ENCODE peak calls at places on chromosomes 6 and 20, in six cellular contexts. T is heart left ventricle; N is left ventricle myocardium inferior; K is CD4-positive, CD25-positive, alpha-beta regulatory T cell; D is adipocyte; J is kidney. L is an unnamed sample. For H3K4me1, the result is how much of the 10 kb centered on the place peaks cover.

GRCh38 chr6:25193147-25193864 is 85.9 kb upstream of the CARMIL1 start:
- DNase-seq in K (no peak), N (no peak), J (no peak), D (peak), T (peak), L (no peak)

GRCh38 chr20:8646026-8646425 is 422.9 kb upstream of the PLCB4 start:
- DNase-seq in T (no peak), D (no peak), K (no peak), N (no peak), J (no peak), L (no peak)

GRCh38 chr6:54873589-54873988 is 27.0 kb downstream of the FAM83B start:
- DNase-seq in N (no peak), K (no peak), D (no peak), T (no peak), J (no peak), L (no peak)

GRCh38 chr6:1279065-1279464 is 32.8 kb upstream of the FOXQ1 start:
- DNase-seq in D (no peak), K (no peak), J (no peak), T (no peak), N (no peak), L (no peak)

GRCh38 chr6:41450581-41450980 is 95.6 kb upstream of the FOXP4 start:
- DNase-seq in J (peak), T (no peak), K (no peak), N (no peak), D (no peak), L (no peak)

GRCh38 chr20:53503517-53503919 is 90.1 kb downstream of the ZNF217 start:
- DNase-seq in J (no peak), D (no peak), K (no peak), N (no peak), T (no peak), L (no peak)

GRCh38 chr20:55394592-55394991 is 610.7 kb downstream of the CBLN4 start:
- DNase-seq in D (no peak), K (no peak), T (no peak), N (no peak), J (no peak), L (no peak)

GRCh38 chr6:120157873-120158272 is 808.3 kb upstream of the MAN1A1 start:
- DNase-seq in N (no peak), J (no peak), T (no peak), K (no peak), D (no peak), L (no peak)

GRCh38 chr6:20540683-20541082 is 6.4 kb downstream of the CDKAL1 start:
- DNase-seq in N (no peak), K (no peak), T (no peak), D (no peak), J (no peak), L (no peak)

GRCh38 chr20:31642837-31643236 is 5.1 kb downstream of the COX4I2 start:
- DNase-seq in D (no peak), T (no peak), N (no peak), J (no peak), K (no peak), L (no peak)

GRCh38 chr6:1604347-1604990 is 5.2 kb upstream of the FOXC1 start:
- DNase-seq in J (peak), T (no peak), D (peak), K (peak), N (no peak), L (peak)

GRCh38 chr20:41377275-41377674 is 10.7 kb upstream of the EMILIN3 start:
- DNase-seq in K (no peak), T (no peak), J (no peak), N (no peak), D (no peak), L (no peak)

GRCh38 chr6:364609-365540 is 26.7 kb upstream of the IRF4 start:
- DNase-seq in T (no peak), D (no peak), N (no peak), K (no peak), J (peak), L (peak)

GRCh38 chr20:50930139-50931047 is 844 bp downstream of the ADNP start:
- DNase-seq in J (peak), N (no peak), K (no peak), T (peak), D (peak), L (peak)

GRCh38 chr6:159151266-159151855 is 17.8 kb upstream of the FNDC1 start:
- DNase-seq in K (no peak), T (no peak), J (no peak), D (peak), N (peak), L (peak)

GRCh38 chr6:105397987-105398386 is 4.9 kb downstream of the PREP start:
- DNase-seq in K (no peak), T (no peak), D (no peak), N (no peak), J (no peak), L (no peak)

GRCh38 chr6:43383021-43383667 is 13.7 kb upstream of the ZNF318 start:
- DNase-seq in T (no peak), N (no peak), J (no peak), K (no peak), D (peak), L (no peak)

GRCh38 chr6:123808556-123808955 is 4.9 kb downstream of the NKAIN2 start:
- DNase-seq in T (no peak), D (no peak), J (no peak), K (no peak), N (no peak), L (no peak)

GRCh38 chr6:69162811-69163210 is 527.7 kb downstream of the ADGRB3 start:
- DNase-seq in T (no peak), N (no peak), J (no peak), K (no peak), D (no peak), L (no peak)

GRCh38 chr6:37134622-37135191 is 35.2 kb upstream of the PIM1 start:
- DNase-seq in K (no peak), N (no peak), D (peak), J (no peak), T (no peak), L (no peak)

GRCh38 chr6:137699036-137699683 is 167.9 kb upstream of the TNFAIP3 start:
- DNase-seq in N (no peak), K (no peak), T (no peak), D (no peak), J (no peak), L (no peak)

GRCh38 chr6:41578714-41579610 is 32.8 kb downstream of the FOXP4 start:
- DNase-seq in K (no peak), N (no peak), T (no peak), J (no peak), D (no peak), L (no peak)

GRCh38 chr6:141488466-141488865 is 644.3 kb upstream of the GJE1 start:
- DNase-seq in N (no peak), T (no peak), J (no peak), K (no peak), D (no peak), L (peak)

GRCh38 chr6:36249536-36249935 is 20.3 kb upstream of the PNPLA1 start:
- DNase-seq in N (no peak), T (no peak), J (no peak), D (peak), K (no peak), L (no peak)

GRCh38 chr6:35091353-35092083 is 49.6 kb downstream of the TCP11 start:
- DNase-seq in T (no peak), N (no peak), D (no peak), K (no peak), J (no peak), L (no peak)

GRCh38 chr6:36860126-36860525 is 14.5 kb downstream of the PPIL1 start:
- DNase-seq in D (no peak), T (no peak), J (no peak), K (no peak), N (no peak), L (no peak)

GRCh38 chr6:77231438-77232305 is 231.6 kb downstream of the HTR1B start:
- DNase-seq in K (no peak), T (no peak), N (no peak), J (no peak), D (no peak), L (no peak)

GRCh38 chr6:5871296-5871695 is 135.4 kb downstream of the NRN1 start:
- DNase-seq in D (no peak), J (no peak), K (no peak), T (no peak), N (no peak), L (no peak)

GRCh38 chr6:30820196-30820595 is 64.1 kb upstream of the DDR1 start:
- DNase-seq in J (peak), T (peak), D (peak), K (no peak), N (peak), L (no peak)

GRCh38 chr6:3208775-3209113 is 18.7 kb downstream of the TUBB2B start:
- DNase-seq in J (no peak), T (no peak), K (no peak), N (no peak), D (peak), L (no peak)

GRCh38 chr20:21133917-21134622 is 8.2 kb downstream of the KIZ start:
- DNase-seq in N (no peak), D (no peak), J (no peak), T (no peak), K (no peak), L (no peak)

GRCh38 chr6:132736239-132736638 is 21.5 kb downstream of the VNN2 start:
- DNase-seq in T (no peak), N (no peak), J (no peak), K (no peak), D (peak), L (no peak)

GRCh38 chr20:31758521-31758920 is 19.4 kb downstream of the TPX2 start:
- DNase-seq in D (no peak), T (no peak), N (no peak), K (no peak), J (no peak), L (no peak)

GRCh38 chr6:35385457-35386202 is 43.3 kb downstream of the PPARD start:
- DNase-seq in T (peak), K (no peak), N (peak), J (no peak), D (peak), L (no peak)

GRCh38 chr6:9428416-9429172 is 986.3 kb downstream of the TFAP2A start:
- DNase-seq in N (no peak), J (no peak), T (no peak), D (peak), K (no peak), L (no peak)

GRCh38 chr6:131013495-131013894 is 49.5 kb downstream of the EPB41L2 start:
- DNase-seq in T (peak), D (peak), J (no peak), K (no peak), N (no peak), L (no peak)

GRCh38 chr20:63953764-63954429 is 2.3 kb downstream of the UCKL1 start:
- DNase-seq in D (no peak), N (no peak), J (no peak), K (no peak), T (no peak), L (no peak)
- H3K4me1 ChIP-seq in D (half or more), N (half or more), J (under half), K (under half), T (half or more), L (under half)

DNA sequence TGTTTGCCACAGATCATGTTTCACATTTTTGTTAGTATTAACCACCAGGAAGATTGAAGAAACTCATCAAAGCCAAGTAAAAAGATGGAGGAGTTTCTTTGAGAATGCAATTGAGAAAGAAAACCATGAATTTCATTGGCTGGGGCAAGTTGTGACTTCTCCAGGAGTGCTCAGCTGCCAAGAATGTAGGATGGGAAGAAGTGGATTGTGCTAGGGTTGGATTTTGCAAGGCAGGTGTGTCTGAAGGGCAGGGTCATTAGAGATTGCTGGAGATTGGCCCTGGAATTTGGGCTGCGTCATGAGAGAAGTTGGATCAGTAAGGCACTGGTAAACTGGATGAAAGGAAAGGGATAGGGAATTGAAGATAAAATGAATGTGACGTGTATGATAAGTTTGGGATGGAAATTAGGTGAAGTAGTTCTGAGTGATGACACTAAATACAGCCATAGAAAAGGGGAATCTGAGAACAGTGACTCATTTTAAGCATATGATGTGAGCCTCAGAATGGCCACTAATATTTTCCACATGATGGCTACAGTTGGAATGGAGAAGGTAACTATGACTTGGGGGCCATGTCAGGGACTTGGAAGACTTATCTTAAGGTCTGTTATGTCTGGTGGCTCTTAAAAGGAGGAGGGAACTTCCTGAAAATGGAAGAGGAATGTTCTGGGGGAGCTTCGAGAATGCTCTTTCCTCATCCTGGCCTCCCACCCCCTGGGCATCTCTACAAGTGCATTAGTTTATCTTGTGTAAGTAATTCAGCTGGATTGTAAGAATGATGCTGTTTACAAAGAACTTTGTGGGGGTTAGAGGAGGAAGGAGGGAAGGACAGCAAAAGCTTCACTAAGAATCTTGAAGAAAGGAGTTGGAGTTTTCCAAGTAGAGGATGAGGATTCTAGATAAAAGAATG is 27.8 kb upstream of the ERVFRD-1 start:
- DNase-seq in D (peak), J (no peak), K (no peak), N (no peak), T (no peak), L (no peak)
- H3K4me1 ChIP-seq in D (under half), J (under half), K (under half), N (under half), T (under half), L (under half)

GRCh38 chr6:45447005-45447404 is 69.3 kb upstream of the SUPT3H start:
- DNase-seq in N (no peak), D (no peak), T (no peak), J (no peak), K (no peak), L (no peak)
- H3K4me1 ChIP-seq in N (under half), D (under half), T (under half), J (under half), K (under half), L (under half)

DNA sequence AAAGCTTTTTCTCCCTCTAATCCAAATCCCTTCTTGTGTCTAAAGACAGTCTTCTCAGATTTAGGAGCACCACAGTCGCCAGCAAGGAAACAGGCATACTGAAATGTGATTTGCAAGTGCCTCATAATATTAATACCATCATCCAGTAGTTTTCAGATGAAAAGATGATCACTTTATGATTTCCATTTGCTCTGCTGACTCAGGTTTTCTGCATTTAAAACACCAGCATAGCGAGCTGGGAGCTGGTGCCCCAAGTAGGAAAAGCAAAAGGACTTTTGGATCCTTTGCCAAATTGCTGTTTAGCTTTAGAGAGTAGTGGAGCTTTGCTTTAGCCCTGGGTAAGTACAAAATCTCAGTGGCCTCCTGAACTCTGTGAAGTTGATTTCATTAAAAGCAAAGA is 78.6 kb downstream of the JAG1 start:
- DNase-seq in J (no peak), N (no peak), D (peak), T (no peak), K (no peak), L (no peak)
- H3K4me1 ChIP-seq in J (under half), N (under half), D (under half), T (under half), K (under half), L (under half)

GRCh38 chr6:150610584-150610983 is 10.9 kb downstream of the PLEKHG1 start:
- DNase-seq in T (no peak), K (no peak), N (no peak), D (no peak), J (no peak), L (no peak)

GRCh38 chr6:150615967-150616366 is 16.3 kb downstream of the PLEKHG1 start:
- DNase-seq in J (no peak), T (no peak), N (no peak), K (no peak), D (no peak), L (no peak)

GRCh38 chr6:150617062-150617461 is 17.4 kb downstream of the PLEKHG1 start:
- DNase-seq in K (no peak), N (no peak), D (no peak), J (no peak), T (no peak), L (no peak)

GRCh38 chr6:150616581-150616980 is 16.9 kb downstream of the PLEKHG1 start:
- DNase-seq in N (no peak), J (no peak), D (no peak), T (no peak), K (no peak), L (no peak)

GRCh38 chr6:150613269-150613668 is 13.6 kb downstream of the PLEKHG1 start:
- DNase-seq in J (no peak), D (no peak), K (no peak), N (no peak), T (no peak), L (no peak)
- H3K4me1 ChIP-seq in J (under half), D (under half), K (under half), N (under half), T (under half), L (under half)

DNA sequence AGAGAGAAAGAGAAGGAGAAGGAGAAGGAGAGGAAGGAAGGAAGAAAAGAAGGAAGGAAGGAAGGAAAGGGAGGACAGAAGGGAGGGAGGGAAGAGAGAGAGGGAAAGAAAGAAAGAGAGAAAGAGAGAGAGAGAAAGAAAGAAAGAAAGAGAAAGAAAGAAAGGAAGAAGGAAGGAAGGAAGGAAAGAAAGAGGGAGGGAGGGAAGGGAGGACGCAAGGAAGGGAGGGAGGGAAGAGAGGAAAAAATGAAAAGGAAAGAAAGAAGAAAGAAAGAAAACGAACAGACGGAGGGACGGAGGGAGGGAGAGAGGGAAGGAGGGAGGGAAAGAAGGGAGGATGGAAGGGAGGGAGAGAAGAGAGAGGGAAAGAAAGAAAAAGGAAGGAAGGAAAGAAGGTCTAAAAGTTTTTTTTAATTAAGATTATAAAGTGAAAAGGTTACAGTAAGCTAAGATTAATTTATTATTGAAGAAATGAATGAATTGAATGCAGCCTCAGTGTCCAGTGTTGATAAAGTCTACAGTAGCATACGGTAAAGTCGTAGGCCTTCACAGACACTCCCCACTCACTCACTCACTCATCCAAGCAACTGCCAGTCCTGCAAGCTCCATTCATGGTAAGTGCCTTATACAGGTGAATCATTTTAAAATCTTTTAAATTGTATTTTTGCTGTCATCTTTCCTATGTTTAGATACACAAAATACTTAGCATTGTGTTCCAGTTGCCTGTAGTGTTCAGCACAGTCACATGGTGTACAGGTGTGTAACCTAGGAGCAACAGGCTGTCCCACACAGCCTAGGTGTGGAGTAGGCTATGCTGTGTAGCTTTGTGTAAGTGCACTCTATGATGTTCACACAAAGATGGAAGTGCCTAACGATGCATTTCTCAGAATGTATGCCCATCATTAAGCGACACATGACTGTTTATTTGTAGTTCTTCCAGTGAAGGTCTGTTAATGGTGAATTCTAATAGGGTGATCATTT is 20.3 kb upstream of the ARID1B start:
- DNase-seq in T (no peak), N (no peak), D (no peak), J (no peak), K (no peak), L (no peak)
- H3K4me1 ChIP-seq in T (under half), N (under half), D (under half), J (under half), K (under half), L (half or more)

DNA sequence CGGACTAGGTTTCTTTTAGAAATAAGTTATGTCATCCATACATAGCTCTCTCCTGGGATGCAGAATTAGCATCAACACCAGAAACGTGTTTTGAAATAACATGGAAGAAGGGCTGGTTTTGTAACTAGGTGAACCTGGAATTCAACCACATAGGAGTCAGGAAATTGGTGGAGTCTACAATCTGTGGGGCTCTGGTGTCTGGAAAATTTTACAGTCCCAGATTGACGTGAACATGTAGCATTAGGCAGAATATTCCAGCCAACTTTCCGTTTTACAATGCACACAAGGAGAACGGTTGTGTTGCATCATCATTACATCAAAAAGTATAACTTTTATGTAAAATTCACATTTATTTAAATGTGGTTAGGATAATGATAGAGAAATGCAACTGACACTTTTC is 1.9 kb downstream of the KCNQ5 start:
- DNase-seq in T (no peak), D (peak), N (no peak), J (no peak), K (no peak), L (peak)
- H3K4me1 ChIP-seq in T (under half), D (under half), N (under half), J (under half), K (under half), L (under half)